ENCODE peak calls at places on chromosomes 3 and 15, in five cellular contexts. One of them, this sample, is unnamed.

GRCh38 chr3:46416134-46417119 is 9.4 kb downstream of the CCRL2 start:
- DNase-seq in upper lobe of right lung: no peak
- DNase-seq in choroid plexus epithelial cell: peak; percentile 47
- DNase-seq in bronchial epithelial cell: no peak
- DNase-seq in colonic mucosa: no peak
- DNase-seq in this sample: no peak

GRCh38 chr3:97821810-97822775 is at the start of gene CRYBG3:
- DNase-seq in upper lobe of right lung: peak; percentile 93
- DNase-seq in bronchial epithelial cell: peak; percentile 64
- DNase-seq in colonic mucosa: peak; percentile 86
- DNase-seq in choroid plexus epithelial cell: peak; percentile 83
- DNase-seq in this sample: peak; percentile 72

GRCh38 chr15:26572606-26573350 is 200.1 kb downstream of the GABRB3 start:
- DNase-seq in colonic mucosa: no peak
- DNase-seq in choroid plexus epithelial cell: no peak
- DNase-seq in bronchial epithelial cell: no peak
- DNase-seq in upper lobe of right lung: no peak
- DNase-seq in this sample: no peak

GRCh38 chr3:178623666-178624255 is 87.5 kb downstream of the KCNMB2 start:
- DNase-seq in bronchial epithelial cell: peak; percentile 66
- DNase-seq in upper lobe of right lung: no peak
- DNase-seq in colonic mucosa: no peak
- DNase-seq in choroid plexus epithelial cell: no peak
- DNase-seq in this sample: peak; percentile 9

GRCh38 chr3:59771760-59772159 is 721.9 kb upstream of the CFAP20DC start:
- DNase-seq in colonic mucosa: no peak
- DNase-seq in upper lobe of right lung: no peak
- DNase-seq in bronchial epithelial cell: peak; percentile 94
- DNase-seq in choroid plexus epithelial cell: peak; percentile 81
- DNase-seq in this sample: peak; percentile 86

GRCh38 chr3:115040673-115041286 is 106.3 kb downstream of the ZBTB20 start:
- DNase-seq in upper lobe of right lung: no peak
- DNase-seq in choroid plexus epithelial cell: peak; percentile 76
- DNase-seq in colonic mucosa: peak; percentile 27
- DNase-seq in bronchial epithelial cell: peak; percentile 37
- DNase-seq in this sample: peak; percentile 48

GRCh38 chr3:46668591-46668990 is 24.9 kb downstream of the ALS2CL start:
- DNase-seq in colonic mucosa: no peak
- DNase-seq in choroid plexus epithelial cell: no peak
- DNase-seq in upper lobe of right lung: peak; percentile 43
- DNase-seq in bronchial epithelial cell: peak; percentile 13
- DNase-seq in this sample: no peak

GRCh38 chr3:159711560-159712333 is 276.9 kb upstream of the IL12A start:
- DNase-seq in colonic mucosa: no peak
- DNase-seq in bronchial epithelial cell: peak; percentile 81
- DNase-seq in choroid plexus epithelial cell: peak; percentile 96
- DNase-seq in upper lobe of right lung: no peak
- DNase-seq in this sample: peak; percentile 92

GRCh38 chr15:92268900-92269299 is 124.8 kb upstream of the ST8SIA2 start:
- DNase-seq in choroid plexus epithelial cell: no peak
- DNase-seq in colonic mucosa: no peak
- DNase-seq in upper lobe of right lung: no peak
- DNase-seq in bronchial epithelial cell: no peak
- DNase-seq in this sample: no peak

GRCh38 chr15:42576040-42576594 is 711 bp downstream of the STARD9 start:
- DNase-seq in colonic mucosa: no peak
- DNase-seq in upper lobe of right lung: no peak
- DNase-seq in choroid plexus epithelial cell: no peak
- DNase-seq in bronchial epithelial cell: no peak
- DNase-seq in this sample: no peak

GRCh38 chr15:64224508-64224907 is 61.7 kb upstream of the PPIB start:
- DNase-seq in bronchial epithelial cell: no peak
- DNase-seq in choroid plexus epithelial cell: peak; percentile 89
- DNase-seq in upper lobe of right lung: no peak
- DNase-seq in colonic mucosa: peak; percentile 53
- DNase-seq in this sample: peak; percentile 88

GRCh38 chr3:194808709-194809108 is 123.0 kb downstream of the FAM43A start:
- DNase-seq in choroid plexus epithelial cell: peak; percentile 68
- DNase-seq in upper lobe of right lung: no peak
- DNase-seq in colonic mucosa: no peak
- DNase-seq in bronchial epithelial cell: peak; percentile 93
- DNase-seq in this sample: peak; percentile 7

GRCh38 chr3:153028336-153028735 is 133.7 kb upstream of the RAP2B start:
- DNase-seq in bronchial epithelial cell: no peak
- DNase-seq in colonic mucosa: no peak
- DNase-seq in upper lobe of right lung: no peak
- DNase-seq in choroid plexus epithelial cell: peak; percentile 16
- DNase-seq in this sample: peak; percentile 67

GRCh38 chr3:54676087-54676486 is 251.8 kb downstream of the LRTM1 start:
- DNase-seq in choroid plexus epithelial cell: no peak
- DNase-seq in bronchial epithelial cell: no peak
- DNase-seq in colonic mucosa: no peak
- DNase-seq in upper lobe of right lung: no peak
- DNase-seq in this sample: no peak

GRCh38 chr3:4995500-4996053 is 16.3 kb downstream of the BHLHE40 start:
- DNase-seq in bronchial epithelial cell: peak; percentile 96
- DNase-seq in upper lobe of right lung: no peak
- DNase-seq in choroid plexus epithelial cell: peak; percentile 52
- DNase-seq in colonic mucosa: peak; percentile 17
- DNase-seq in this sample: no peak

GRCh38 chr15:80992436-80992835 is 2.8 kb upstream of the MESD start:
- DNase-seq in colonic mucosa: no peak
- DNase-seq in upper lobe of right lung: no peak
- DNase-seq in bronchial epithelial cell: peak; percentile 44
- DNase-seq in choroid plexus epithelial cell: no peak
- DNase-seq in this sample: no peak

GRCh38 chr3:27914199-27914598 is 192.1 kb upstream of the EOMES start:
- DNase-seq in bronchial epithelial cell: no peak
- DNase-seq in choroid plexus epithelial cell: peak; percentile 4
- DNase-seq in upper lobe of right lung: no peak
- DNase-seq in colonic mucosa: no peak
- DNase-seq in this sample: no peak

GRCh38 chr3:186021673-186022362 is 84.0 kb upstream of the TRA2B start:
- DNase-seq in choroid plexus epithelial cell: peak; percentile 94
- DNase-seq in upper lobe of right lung: no peak
- DNase-seq in colonic mucosa: no peak
- DNase-seq in bronchial epithelial cell: peak; percentile 50
- DNase-seq in this sample: peak; percentile 93

GRCh38 chr3:3560566-3561336 is 238.5 kb upstream of the LRRN1 start:
- DNase-seq in bronchial epithelial cell: no peak
- DNase-seq in choroid plexus epithelial cell: peak; percentile 3
- DNase-seq in colonic mucosa: no peak
- DNase-seq in upper lobe of right lung: no peak
- DNase-seq in this sample: peak; percentile 0

GRCh38 chr15:64686130-64686735 is 89.2 kb downstream of the RBPMS2 start:
- DNase-seq in choroid plexus epithelial cell: peak; percentile 79
- DNase-seq in upper lobe of right lung: no peak
- DNase-seq in colonic mucosa: peak; percentile 47
- DNase-seq in bronchial epithelial cell: peak; percentile 45
- DNase-seq in this sample: peak; percentile 62

GRCh38 chr3:36373084-36373483 is 7.2 kb upstream of the STAC start:
- DNase-seq in bronchial epithelial cell: peak; percentile 40
- DNase-seq in upper lobe of right lung: no peak
- DNase-seq in colonic mucosa: no peak
- DNase-seq in choroid plexus epithelial cell: peak; percentile 38
- DNase-seq in this sample: peak; percentile 11

GRCh38 chr3:40173291-40173710 is 136.2 kb upstream of the EIF1B start:
- DNase-seq in colonic mucosa: no peak
- DNase-seq in bronchial epithelial cell: no peak
- DNase-seq in upper lobe of right lung: no peak
- DNase-seq in choroid plexus epithelial cell: no peak
- DNase-seq in this sample: no peak

GRCh38 chr3:4855676-4856075 is 123.6 kb upstream of the BHLHE40 start:
- DNase-seq in bronchial epithelial cell: no peak
- DNase-seq in upper lobe of right lung: no peak
- DNase-seq in choroid plexus epithelial cell: no peak
- DNase-seq in colonic mucosa: no peak
- DNase-seq in this sample: no peak

GRCh38 chr15:64251658-64252057 is 88.8 kb upstream of the PPIB start:
- DNase-seq in upper lobe of right lung: no peak
- DNase-seq in colonic mucosa: no peak
- DNase-seq in choroid plexus epithelial cell: no peak
- DNase-seq in bronchial epithelial cell: no peak
- DNase-seq in this sample: no peak

GRCh38 chr3:7630925-7631324 is 770.0 kb downstream of the GRM7 start:
- DNase-seq in colonic mucosa: peak; percentile 19
- DNase-seq in bronchial epithelial cell: no peak
- DNase-seq in upper lobe of right lung: no peak
- DNase-seq in choroid plexus epithelial cell: peak; percentile 55
- DNase-seq in this sample: peak; percentile 17

GRCh38 chr3:170055209-170055608 is 17.4 kb downstream of the GPR160 start:
- DNase-seq in upper lobe of right lung: no peak
- DNase-seq in bronchial epithelial cell: peak; percentile 74
- DNase-seq in choroid plexus epithelial cell: peak; percentile 37
- DNase-seq in colonic mucosa: no peak
- DNase-seq in this sample: no peak

GRCh38 chr15:101472033-101472432 is 17.5 kb downstream of the PCSK6 start:
- DNase-seq in bronchial epithelial cell: no peak
- DNase-seq in colonic mucosa: no peak
- DNase-seq in choroid plexus epithelial cell: no peak
- DNase-seq in upper lobe of right lung: no peak
- DNase-seq in this sample: no peak

GRCh38 chr15:101469520-101470288 is 19.8 kb downstream of the PCSK6 start:
- DNase-seq in upper lobe of right lung: no peak
- DNase-seq in choroid plexus epithelial cell: no peak
- DNase-seq in bronchial epithelial cell: no peak
- DNase-seq in colonic mucosa: no peak
- DNase-seq in this sample: no peak

GRCh38 chr15:101474983-101475382 is 14.5 kb downstream of the PCSK6 start:
- DNase-seq in colonic mucosa: no peak
- DNase-seq in choroid plexus epithelial cell: no peak
- DNase-seq in upper lobe of right lung: no peak
- DNase-seq in bronchial epithelial cell: no peak
- DNase-seq in this sample: no peak

GRCh38 chr15:101474233-101474632 is 15.3 kb downstream of the PCSK6 start:
- DNase-seq in upper lobe of right lung: no peak
- DNase-seq in bronchial epithelial cell: no peak
- DNase-seq in choroid plexus epithelial cell: no peak
- DNase-seq in colonic mucosa: no peak
- DNase-seq in this sample: no peak

DNA sequence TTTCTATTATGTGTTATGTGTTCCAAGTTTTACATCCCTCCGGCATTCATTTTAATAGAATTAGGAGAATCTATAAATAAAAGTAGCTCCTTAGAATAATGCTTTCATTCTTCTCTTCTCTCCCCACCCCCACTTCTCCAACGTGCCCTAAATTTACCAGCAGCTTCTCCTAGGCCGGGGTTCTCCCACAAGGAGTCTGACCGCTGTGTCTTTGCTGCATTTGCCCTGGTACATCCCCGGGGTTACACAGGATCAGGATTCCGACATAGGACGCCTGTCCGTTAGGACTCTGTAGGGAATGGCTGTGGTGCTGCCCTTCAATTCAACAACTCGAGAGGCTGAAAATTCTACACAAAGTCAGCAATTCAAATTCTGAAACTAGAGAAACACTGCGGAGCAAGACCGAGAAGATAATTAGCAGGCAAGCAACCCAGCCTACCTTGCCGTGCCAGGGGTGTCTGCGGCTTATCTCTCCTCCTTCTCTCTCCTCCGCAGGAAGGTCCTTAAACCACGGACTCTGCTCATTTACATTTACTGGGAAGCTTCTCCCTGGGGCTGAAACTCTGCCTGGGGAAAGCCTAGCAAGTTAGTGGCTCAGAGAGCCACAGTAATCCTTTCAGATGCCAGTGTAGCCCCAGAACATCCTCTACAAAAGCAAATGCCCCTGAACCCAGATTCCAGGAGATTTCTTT is 18.8 kb downstream of the PCSK6 start:
- DNase-seq in choroid plexus epithelial cell: no peak
- DNase-seq in upper lobe of right lung: no peak
- DNase-seq in colonic mucosa: no peak
- DNase-seq in bronchial epithelial cell: no peak
- DNase-seq in this sample: peak; percentile 14
- H3K4me3 ChIP-seq in choroid plexus epithelial cell: no peak overlapping the region
- H3K4me3 ChIP-seq in upper lobe of right lung: no peak overlapping the region
- H3K4me3 ChIP-seq in colonic mucosa: no peak overlapping the region
- H3K4me3 ChIP-seq in bronchial epithelial cell: no peak overlapping the region
- H3K4me3 ChIP-seq in this sample: no peak overlapping the region

GRCh38 chr3:123330441-123330991 is 118.4 kb downstream of the ADCY5 start:
- DNase-seq in colonic mucosa: no peak
- DNase-seq in upper lobe of right lung: peak; percentile 61
- DNase-seq in bronchial epithelial cell: no peak
- DNase-seq in choroid plexus epithelial cell: no peak
- DNase-seq in this sample: no peak

GRCh38 chr3:123329636-123330340 is 119.1 kb downstream of the ADCY5 start:
- DNase-seq in bronchial epithelial cell: no peak
- DNase-seq in upper lobe of right lung: no peak
- DNase-seq in colonic mucosa: no peak
- DNase-seq in choroid plexus epithelial cell: no peak
- DNase-seq in this sample: no peak

GRCh38 chr3:123332124-123332641 is 116.7 kb downstream of the ADCY5 start:
- DNase-seq in colonic mucosa: no peak
- DNase-seq in bronchial epithelial cell: no peak
- DNase-seq in choroid plexus epithelial cell: no peak
- DNase-seq in upper lobe of right lung: peak; percentile 64
- DNase-seq in this sample: no peak

GRCh38 chr3:123331651-123332050 is 117.2 kb downstream of the ADCY5 start:
- DNase-seq in bronchial epithelial cell: no peak
- DNase-seq in upper lobe of right lung: peak; percentile 42
- DNase-seq in choroid plexus epithelial cell: no peak
- DNase-seq in colonic mucosa: no peak
- DNase-seq in this sample: no peak

GRCh38 chr3:123331006-123331405 is 117.9 kb downstream of the ADCY5 start:
- DNase-seq in choroid plexus epithelial cell: no peak
- DNase-seq in upper lobe of right lung: peak; percentile 42
- DNase-seq in colonic mucosa: no peak
- DNase-seq in bronchial epithelial cell: no peak
- DNase-seq in this sample: no peak
- H3K4me3 ChIP-seq in choroid plexus epithelial cell: no peak overlapping the region
- H3K4me3 ChIP-seq in upper lobe of right lung: no peak overlapping the region
- H3K4me3 ChIP-seq in colonic mucosa: no peak overlapping the region
- H3K4me3 ChIP-seq in bronchial epithelial cell: no peak overlapping the region
- H3K4me3 ChIP-seq in this sample: no peak overlapping the region

DNA sequence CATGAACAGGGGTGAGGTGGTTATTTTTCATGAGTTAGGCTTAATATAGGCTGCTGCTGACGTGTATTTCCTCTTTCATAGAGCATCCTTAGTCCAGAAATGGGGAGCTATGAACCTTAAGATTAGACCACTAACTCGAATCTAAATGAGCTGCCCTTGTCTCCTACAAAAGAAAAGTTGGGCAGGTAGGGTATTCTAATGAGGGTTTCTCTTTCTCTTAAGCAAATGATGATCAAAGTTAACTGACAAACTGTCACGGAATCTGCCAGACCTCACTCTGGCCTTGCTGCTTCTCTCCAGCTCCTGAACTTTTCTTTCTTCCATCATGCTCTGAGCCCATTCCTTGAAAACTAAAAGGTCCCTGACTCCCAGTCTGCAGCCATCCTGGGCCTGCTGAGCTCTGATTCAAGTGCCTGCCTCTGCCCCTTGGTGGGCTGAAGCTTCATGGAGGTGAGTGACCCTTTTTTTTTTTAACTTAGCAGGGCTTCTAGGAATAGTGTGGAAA is at the start of gene TRIM69:
- DNase-seq in colonic mucosa: no peak
- DNase-seq in bronchial epithelial cell: no peak
- DNase-seq in upper lobe of right lung: no peak
- DNase-seq in choroid plexus epithelial cell: no peak
- DNase-seq in this sample: no peak
- H3K4me3 ChIP-seq in colonic mucosa: no peak within 1 kb of the TSS
- H3K4me3 ChIP-seq in bronchial epithelial cell: no peak within 1 kb of the TSS
- H3K4me3 ChIP-seq in upper lobe of right lung: no peak within 1 kb of the TSS
- H3K4me3 ChIP-seq in choroid plexus epithelial cell: no peak within 1 kb of the TSS
- H3K4me3 ChIP-seq in this sample: no peak within 1 kb of the TSS

GRCh38 chr3:25655659-25656058 is 9.0 kb downstream of the TOP2B start:
- DNase-seq in upper lobe of right lung: no peak
- DNase-seq in colonic mucosa: no peak
- DNase-seq in choroid plexus epithelial cell: no peak
- DNase-seq in bronchial epithelial cell: no peak
- DNase-seq in this sample: no peak
- H3K4me3 ChIP-seq in upper lobe of right lung: no peak overlapping the region
- H3K4me3 ChIP-seq in colonic mucosa: no peak overlapping the region
- H3K4me3 ChIP-seq in choroid plexus epithelial cell: no peak overlapping the region
- H3K4me3 ChIP-seq in bronchial epithelial cell: no peak overlapping the region
- H3K4me3 ChIP-seq in this sample: no peak overlapping the region